ENCODE peak calls at places on chromosome 20, in five cellular contexts. M, K, L, T and H are unnamed samples.
A peak's percentile ranks its signal among the peaks of the same experiment; 100 is the strongest.

GRCh38 chr20:23396961-23397620 is 24.2 kb downstream of the NAPB start:
- DNase-seq in L (no peak), T (peak; percentile 14), K (no peak), M (no peak), H (no peak)

GRCh38 chr20:51579137-51579536 is 36.6 kb upstream of the NFATC2 start:
- DNase-seq in T (no peak), K (no peak), L (no peak), M (no peak), H (no peak)

GRCh38 chr20:62914970-62915457 is 11.3 kb downstream of the DIDO1 start:
- DNase-seq in M (no peak), T (peak; percentile 33), L (no peak), K (no peak), H (no peak)

GRCh38 chr20:48747840-48748416 is 79.9 kb downstream of the PREX1 start:
- DNase-seq in L (no peak), T (no peak), M (no peak), K (no peak), H (no peak)

GRCh38 chr20:62063601-62063980 is 2.1 kb downstream of the TAF4 start:
- DNase-seq in T (peak; percentile 12), K (no peak), L (no peak), M (no peak), H (no peak)

GRCh38 chr20:12977634-12978394 is 31.0 kb upstream of the SPTLC3 start:
- DNase-seq in T (no peak), M (no peak), K (no peak), L (no peak), H (no peak)

GRCh38 chr20:17485017-17485416 is 46.2 kb downstream of the BFSP1 start:
- DNase-seq in M (no peak), L (peak; percentile 25), T (no peak), K (no peak), H (no peak)

GRCh38 chr20:24735263-24735662 is 213.8 kb upstream of the CST7 start:
- DNase-seq in K (no peak), M (no peak), T (peak; percentile 4), L (no peak), H (no peak)

GRCh38 chr20:21357851-21358250 is 39.5 kb downstream of the NKX2-4 start:
- DNase-seq in T (no peak), K (no peak), L (no peak), M (no peak), H (no peak)

GRCh38 chr20:34637245-34638185 is 39.4 kb downstream of the PIGU start:
- DNase-seq in M (peak; percentile 85), L (no peak), T (peak; percentile 82), K (peak; percentile 1), H (no peak)

GRCh38 chr20:35226126-35226774 is at the start of gene MMP24:
- DNase-seq in L (no peak), M (no peak), K (no peak), T (no peak), H (no peak)

GRCh38 chr20:47696856-47697255 is 88.4 kb downstream of the SULF2 start:
- DNase-seq in L (no peak), K (no peak), T (no peak), M (no peak), H (no peak)

GRCh38 chr20:51046021-51046985 is 23.4 kb upstream of the KCNG1 start:
- DNase-seq in K (no peak), M (no peak), L (no peak), T (no peak), H (no peak)

GRCh38 chr20:63857751-63858392 is 3.4 kb upstream of the ABHD16B start:
- DNase-seq in M (no peak), L (no peak), T (no peak), K (no peak), H (no peak)

GRCh38 chr20:61494763-61495595 is 242.9 kb downstream of the CDH4 start:
- DNase-seq in L (no peak), K (no peak), T (no peak), M (no peak), H (no peak)

GRCh38 chr20:4457566-4458543 is 263.9 kb upstream of the PRND start:
- DNase-seq in T (no peak), K (no peak), L (no peak), M (no peak), H (no peak)

GRCh38 chr20:48064929-48065328 is 279.6 kb upstream of the SULF2 start:
- DNase-seq in M (no peak), L (no peak), K (peak; percentile 48), T (peak; percentile 11), H (peak; percentile 96)

GRCh38 chr20:4513720-4514119 is 208.0 kb upstream of the PRND start:
- DNase-seq in M (no peak), L (peak; percentile 52), T (peak; percentile 62), K (peak; percentile 48), H (peak; percentile 66)

GRCh38 chr20:45095753-45096371 is 5.1 kb downstream of the KCNS1 start:
- DNase-seq in M (no peak), K (no peak), L (no peak), T (peak; percentile 80), H (no peak)

GRCh38 chr20:55888655-55889054 is 116.7 kb downstream of the CBLN4 start:
- DNase-seq in L (no peak), K (no peak), M (no peak), T (no peak), H (no peak)

GRCh38 chr20:49045440-49046086 is 549 bp upstream of the CSE1L start:
- DNase-seq in T (peak; percentile 9), M (peak; percentile 73), K (no peak), L (no peak), H (no peak)

GRCh38 chr20:63373996-63374395 is 12.8 kb upstream of the CHRNA4 start:
- DNase-seq in K (no peak), T (no peak), L (no peak), M (no peak), H (no peak)

GRCh38 chr20:63268671-63269439 is 3.8 kb upstream of the ARFGAP1 start:
- DNase-seq in M (no peak), L (peak; percentile 25), K (no peak), T (no peak), H (no peak)

GRCh38 chr20:12434672-12435071 is 517.0 kb downstream of the BTBD3 start:
- DNase-seq in T (no peak), K (no peak), L (no peak), M (no peak), H (no peak)

GRCh38 chr20:62500237-62500864 is 24.6 kb upstream of the GATA5 start:
- DNase-seq in K (no peak), L (peak; percentile 12), T (peak; percentile 50), M (peak; percentile 84), H (no peak)

GRCh38 chr20:25859649-25860530 is 163.2 kb upstream of the ZNF337 start:
- DNase-seq in T (peak; percentile 39), M (peak; percentile 84), L (no peak), K (no peak), H (no peak)

GRCh38 chr20:36162272-36162966 is 7.9 kb downstream of the EPB41L1 start:
- DNase-seq in M (no peak), T (peak; percentile 45), K (no peak), L (no peak), H (no peak)

GRCh38 chr20:4956200-4956810 is 45.0 kb downstream of the SLC23A2 start:
- DNase-seq in L (no peak), K (no peak), M (no peak), T (peak; percentile 86), H (no peak)

GRCh38 chr20:53609501-53610445 is 16.1 kb upstream of the ZNF217 start:
- DNase-seq in K (no peak), T (no peak), M (peak; percentile 74), L (no peak), H (no peak)

GRCh38 chr20:32539817-32540675 is 45.1 kb downstream of the NOL4L start:
- DNase-seq in M (no peak), K (no peak), T (no peak), L (no peak), H (no peak)

GRCh38 chr20:43799150-43799711 is 72.4 kb upstream of the GTSF1L start:
- DNase-seq in K (no peak), M (no peak), L (no peak), T (peak; percentile 33), H (no peak)

GRCh38 chr20:36550797-36551299 is 9.5 kb downstream of the MYL9 start:
- DNase-seq in M (peak; percentile 87), K (no peak), L (no peak), T (no peak), H (no peak)

GRCh38 chr20:1287306-1287705 is 21.2 kb downstream of the SNPH start:
- DNase-seq in K (no peak), L (no peak), T (no peak), M (no peak), H (no peak)

GRCh38 chr20:829531-829930 is 4.0 kb upstream of the FAM110A start:
- DNase-seq in M (peak; percentile 12), K (no peak), T (peak; percentile 28), L (no peak), H (no peak)

GRCh38 chr20:36298061-36298460 is 8.1 kb upstream of the DLGAP4 start:
- DNase-seq in L (no peak), K (no peak), T (no peak), M (peak; percentile 22), H (no peak)

GRCh38 chr20:62668441-62669027 is 26.2 kb downstream of the SLCO4A1 start:
- DNase-seq in K (no peak), L (no peak), T (peak; percentile 81), M (peak; percentile 90), H (no peak)

GRCh38 chr20:16476032-16476431 is 97.2 kb downstream of the KIF16B start:
- DNase-seq in M (no peak), K (no peak), L (no peak), T (peak; percentile 73), H (no peak)

GRCh38 chr20:58233881-58234528 is 5.6 kb upstream of the ANKRD60 start:
- DNase-seq in K (no peak), L (no peak), T (peak; percentile 19), M (no peak), H (no peak)
- TF ChIP-seq CTCF in K (peak; percentile 81), L (peak; percentile 68), T (peak; percentile 83), M (peak; percentile 30), H (peak; percentile 98)

GRCh38 chr20:9884061-9884460 is 45.2 kb upstream of the PAK5 start:
- DNase-seq in K (no peak), M (no peak), L (no peak), T (no peak), H (no peak)
- TF ChIP-seq CTCF in K (peak; percentile 43), M (no peak), L (peak; percentile 34), T (no peak), H (peak; percentile 54)

DNA sequence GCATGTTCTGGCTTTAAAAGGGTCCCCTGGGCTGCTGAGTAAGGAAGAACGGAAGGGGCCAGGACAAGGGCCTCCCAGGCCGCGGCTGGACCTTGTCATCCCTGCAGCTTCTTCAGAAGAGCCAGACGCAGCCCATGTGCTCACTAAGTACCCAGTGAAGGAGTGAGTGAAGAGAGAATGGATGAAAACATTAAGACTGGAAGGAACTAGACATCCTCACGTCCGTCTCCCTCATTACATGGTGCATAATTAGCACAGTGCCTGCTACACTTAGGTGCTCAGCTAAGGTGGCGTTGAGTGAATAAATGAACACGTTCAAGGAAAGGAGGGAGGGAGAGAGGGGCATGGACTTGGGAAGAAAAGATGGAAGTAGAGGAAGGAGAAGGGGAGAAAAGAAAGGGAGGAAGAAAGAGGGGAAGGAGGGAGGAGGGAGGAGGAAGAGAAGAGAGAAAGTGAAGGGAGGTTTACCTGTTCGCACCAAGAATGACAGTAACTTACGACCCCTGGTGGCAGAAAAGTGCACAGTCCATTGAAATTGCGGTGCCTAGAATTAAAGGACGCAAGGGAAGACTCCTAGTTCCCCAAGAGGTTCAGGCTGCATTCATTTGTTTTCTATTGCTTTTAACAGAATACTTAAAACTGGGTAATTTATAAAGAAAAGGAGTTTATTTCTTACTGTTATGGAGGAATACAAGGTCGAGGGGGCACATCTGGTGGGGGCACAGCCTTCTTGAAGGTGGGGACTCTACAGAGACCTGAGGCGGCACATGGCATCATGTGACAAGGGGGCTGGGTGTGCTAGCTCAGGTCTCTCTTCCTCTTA is 8.0 kb downstream of the TP53RK start:
- DNase-seq in M (no peak), L (no peak), T (peak; percentile 56), K (no peak), H (no peak)
- TF ChIP-seq CTCF in M (peak; percentile 60), L (peak; percentile 83), T (peak; percentile 75), K (peak; percentile 84), H (peak; percentile 84)

GRCh38 chr20:6940052-6940451 is 172.6 kb downstream of the BMP2 start:
- DNase-seq in T (peak; percentile 18), L (no peak), M (no peak), K (no peak), H (no peak)
- TF ChIP-seq CTCF in T (peak; percentile 26), L (peak; percentile 81), M (no peak), K (peak; percentile 38), H (peak; percentile 66)